ENCODE peak calls at places on chromosomes 5 and 9, in four cellular contexts. One of them, this sample, is unnamed.

GRCh38 chr5:178210073-178210526 is 5.8 kb downstream of the HNRNPAB start:
- DNase-seq in GM12891: no peak
- DNase-seq in K562: no peak
- DNase-seq in GM12878: no peak
- DNase-seq in this sample: no peak

GRCh38 chr5:53367727-53368126 is 112.7 kb upstream of the FST start:
- DNase-seq in GM12891: no peak
- DNase-seq in GM12878: no peak
- DNase-seq in K562: no peak
- DNase-seq in this sample: no peak

GRCh38 chr5:138391859-138392386 is 39.4 kb downstream of the KDM3B start:
- DNase-seq in GM12891: no peak
- DNase-seq in K562: no peak
- DNase-seq in GM12878: no peak
- DNase-seq in this sample: no peak

GRCh38 chr5:111461261-111461671 is 51.1 kb downstream of the STARD4 start:
- DNase-seq in GM12878: no peak
- DNase-seq in GM12891: no peak
- DNase-seq in K562: peak; percentile 16
- DNase-seq in this sample: no peak

GRCh38 chr5:140632366-140633080 is 452 bp downstream of the CD14 start:
- DNase-seq in GM12878: no peak
- DNase-seq in K562: no peak
- DNase-seq in GM12891: peak; percentile 39
- DNase-seq in this sample: peak; percentile 58

GRCh38 chr5:67090593-67090992 is 106.0 kb downstream of the CD180 start:
- DNase-seq in K562: no peak
- DNase-seq in GM12878: no peak
- DNase-seq in GM12891: no peak
- DNase-seq in this sample: no peak

GRCh38 chr5:13957032-13957645 is 12.7 kb upstream of the DNAH5 start:
- DNase-seq in GM12891: no peak
- DNase-seq in K562: peak; percentile 52
- DNase-seq in GM12878: no peak
- DNase-seq in this sample: peak; percentile 26

GRCh38 chr9:109317979-109318671 is 2.7 kb downstream of the EPB41L4B start:
- DNase-seq in GM12891: no peak
- DNase-seq in GM12878: no peak
- DNase-seq in K562: no peak
- DNase-seq in this sample: no peak

GRCh38 chr5:134561871-134562296 is 36.4 kb downstream of the JADE2 start:
- DNase-seq in GM12878: no peak
- DNase-seq in K562: peak; percentile 47
- DNase-seq in GM12891: no peak
- DNase-seq in this sample: no peak

GRCh38 chr9:77486968-77487367 is 161.2 kb downstream of the GNA14 start:
- DNase-seq in GM12878: no peak
- DNase-seq in GM12891: no peak
- DNase-seq in K562: no peak
- DNase-seq in this sample: no peak

GRCh38 chr9:108652851-108653250 is 202.9 kb downstream of the ACTL7B start:
- DNase-seq in GM12891: no peak
- DNase-seq in GM12878: no peak
- DNase-seq in K562: no peak
- DNase-seq in this sample: no peak

GRCh38 chr5:88787856-88788255 is 95.1 kb downstream of the MEF2C start:
- DNase-seq in GM12878: no peak
- DNase-seq in GM12891: no peak
- DNase-seq in K562: no peak
- DNase-seq in this sample: no peak

GRCh38 chr9:120413121-120414048 is 166.6 kb downstream of the CDK5RAP2 start:
- DNase-seq in K562: no peak
- DNase-seq in GM12891: no peak
- DNase-seq in GM12878: no peak
- DNase-seq in this sample: no peak

GRCh38 chr9:90867101-90867500 is 65.5 kb downstream of the SYK start:
- DNase-seq in GM12891: no peak
- DNase-seq in GM12878: no peak
- DNase-seq in K562: no peak
- DNase-seq in this sample: no peak

GRCh38 chr5:68239485-68239884 is 23.9 kb downstream of the PIK3R1 start:
- DNase-seq in GM12878: no peak
- DNase-seq in K562: peak; percentile 62
- DNase-seq in GM12891: peak; percentile 22
- DNase-seq in this sample: peak; percentile 84

GRCh38 chr5:155147222-155147621 is 133.7 kb downstream of the KIF4B start:
- DNase-seq in GM12891: no peak
- DNase-seq in GM12878: no peak
- DNase-seq in K562: peak; percentile 3
- DNase-seq in this sample: no peak

GRCh38 chr5:14510156-14510734 is 71.3 kb upstream of the OTULINL start:
- DNase-seq in GM12891: no peak
- DNase-seq in GM12878: no peak
- DNase-seq in K562: no peak
- DNase-seq in this sample: no peak

GRCh38 chr9:133439337-133439736 is 17.2 kb downstream of the ADAMTS13 start:
- DNase-seq in K562: no peak
- DNase-seq in GM12891: no peak
- DNase-seq in GM12878: no peak
- DNase-seq in this sample: no peak

GRCh38 chr5:132369471-132370240 is at the start of gene SLC22A5:
- DNase-seq in GM12891: peak; percentile 67
- DNase-seq in K562: peak; percentile 83
- DNase-seq in GM12878: no peak
- DNase-seq in this sample: peak; percentile 30

GRCh38 chr9:131856105-131856504 is 116.2 kb upstream of the RAPGEF1 start:
- DNase-seq in GM12878: no peak
- DNase-seq in K562: peak; percentile 58
- DNase-seq in GM12891: no peak
- DNase-seq in this sample: no peak

GRCh38 chr9:126652140-126652558 is 38.4 kb downstream of the LMX1B start:
- DNase-seq in K562: no peak
- DNase-seq in GM12878: no peak
- DNase-seq in GM12891: no peak
- DNase-seq in this sample: no peak

GRCh38 chr9:129570450-129571297 is 50.2 kb downstream of the C9orf50 start:
- DNase-seq in K562: peak; percentile 89
- DNase-seq in GM12878: no peak
- DNase-seq in GM12891: no peak
- DNase-seq in this sample: no peak

GRCh38 chr9:107749787-107750444 is 260.3 kb upstream of the KLF4 start:
- DNase-seq in GM12891: no peak
- DNase-seq in GM12878: no peak
- DNase-seq in K562: peak; percentile 62
- DNase-seq in this sample: peak; percentile 63

GRCh38 chr9:4519604-4520003 is 29.3 kb downstream of the SLC1A1 start:
- DNase-seq in GM12891: no peak
- DNase-seq in K562: peak; percentile 11
- DNase-seq in GM12878: no peak
- DNase-seq in this sample: no peak

GRCh38 chr5:132073231-132074013 is at the start of gene CSF2:
- DNase-seq in GM12891: no peak
- DNase-seq in K562: no peak
- DNase-seq in GM12878: no peak
- DNase-seq in this sample: no peak

GRCh38 chr5:179293276-179293675 is 52.0 kb downstream of the ADAMTS2 start:
- DNase-seq in K562: no peak
- DNase-seq in GM12891: no peak
- DNase-seq in GM12878: no peak
- DNase-seq in this sample: no peak

GRCh38 chr5:159732220-159732619 is 184.1 kb upstream of the ADRA1B start:
- DNase-seq in GM12891: no peak
- DNase-seq in K562: no peak
- DNase-seq in GM12878: no peak
- DNase-seq in this sample: no peak

GRCh38 chr5:18527017-18527416 is 892.8 kb downstream of the TAF11L14 start:
- DNase-seq in K562: no peak
- DNase-seq in GM12878: no peak
- DNase-seq in GM12891: no peak
- DNase-seq in this sample: no peak

GRCh38 chr9:96486351-96487029 is 36.5 kb downstream of the HABP4 start:
- DNase-seq in GM12878: no peak
- DNase-seq in GM12891: no peak
- DNase-seq in K562: no peak
- DNase-seq in this sample: no peak

GRCh38 chr9:37909326-37909725 is 5.4 kb upstream of the SLC25A51 start:
- DNase-seq in GM12891: no peak
- DNase-seq in GM12878: no peak
- DNase-seq in K562: no peak
- DNase-seq in this sample: no peak

GRCh38 chr9:27348785-27349489 is 52.0 kb upstream of the EQTN start:
- DNase-seq in GM12878: no peak
- DNase-seq in GM12891: no peak
- DNase-seq in K562: no peak
- DNase-seq in this sample: no peak

GRCh38 chr9:21762064-21762463 is 40.4 kb upstream of the MTAP start:
- DNase-seq in GM12878: no peak
- DNase-seq in K562: no peak
- DNase-seq in GM12891: no peak
- DNase-seq in this sample: no peak

DNA sequence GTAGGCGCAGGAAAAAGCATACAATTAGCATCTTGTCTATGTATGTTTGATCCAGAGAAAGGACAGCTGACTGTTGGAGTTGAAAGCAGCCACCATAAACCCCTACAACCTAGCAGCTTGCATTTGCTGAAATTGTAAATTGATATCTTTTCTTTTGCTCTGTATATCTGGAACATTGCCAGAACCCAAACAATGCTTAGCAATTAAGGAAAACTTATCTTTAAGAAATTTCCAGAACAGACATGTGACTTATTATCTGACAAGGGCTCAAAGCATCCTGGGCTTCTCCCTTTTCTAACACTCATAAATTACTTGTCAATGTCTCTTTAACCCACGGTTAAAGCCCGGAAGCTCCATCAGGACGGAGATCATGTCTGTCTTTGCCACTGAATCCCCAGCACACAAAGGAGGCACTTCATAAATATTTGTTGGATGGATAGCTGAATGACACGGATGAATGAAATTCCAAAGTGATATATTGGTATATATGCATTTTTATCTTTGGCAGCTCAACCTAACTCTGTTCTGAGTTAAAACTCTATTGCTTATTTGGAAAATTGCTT is 103.0 kb upstream of the CLINT1 start:
- DNase-seq in K562: no peak
- DNase-seq in GM12878: no peak
- DNase-seq in GM12891: no peak
- DNase-seq in this sample: no peak
- TF ChIP-seq SPI1 in K562: no peak
- TF ChIP-seq SPI1 in GM12878: no peak
- TF ChIP-seq SPI1 in GM12891: no peak
- TF ChIP-seq SPI1 in this sample: no peak

GRCh38 chr5:142235050-142235797 is 89.6 kb downstream of the SPRY4 start:
- DNase-seq in GM12891: no peak
- DNase-seq in GM12878: no peak
- DNase-seq in K562: no peak
- DNase-seq in this sample: no peak
- TF ChIP-seq SPI1 in GM12891: no peak
- TF ChIP-seq SPI1 in GM12878: no peak
- TF ChIP-seq SPI1 in K562: no peak
- TF ChIP-seq SPI1 in this sample: no peak

GRCh38 chr9:11893331-11893730 is 799.9 kb upstream of the TYRP1 start:
- DNase-seq in K562: no peak
- DNase-seq in GM12878: no peak
- DNase-seq in GM12891: no peak
- DNase-seq in this sample: no peak
- TF ChIP-seq SPI1 in K562: no peak
- TF ChIP-seq SPI1 in GM12878: no peak
- TF ChIP-seq SPI1 in GM12891: no peak
- TF ChIP-seq SPI1 in this sample: no peak

GRCh38 chr9:82783045-82783444 is 279.9 kb downstream of the RASEF start:
- DNase-seq in GM12878: no peak
- DNase-seq in GM12891: no peak
- DNase-seq in K562: no peak
- DNase-seq in this sample: no peak
- TF ChIP-seq SPI1 in GM12878: no peak
- TF ChIP-seq SPI1 in GM12891: no peak
- TF ChIP-seq SPI1 in K562: no peak
- TF ChIP-seq SPI1 in this sample: no peak

This sample was measured in HL-60.